ENCODE peak calls at places on chromosomes 12 and 14, in eight cellular contexts. W is NCI-H1092; K is CD8-positive, alpha-beta T cell; Q is amniotic epithelial cell; J is activated CD4-positive, alpha-beta T cell treated with anti-CD3 and anti-CD28 coated beads for 1 hour; U is lung; Y is naive thymus-derived CD4-positive, alpha-beta T cell; M is mesothelial cell of epicardium. S is an unnamed sample.

GRCh38 chr12:18811268-18811667 is 73.3 kb downstream of the CAPZA3 start:
- DNase-seq in J (no peak), Q (peak), Y (no peak), W (no peak), M (no peak), U (no peak), K (no peak), S (no peak)

GRCh38 chr12:13362260-13362841 is 165.8 kb downstream of the EMP1 start:
- DNase-seq in J (no peak), W (peak), K (peak), U (peak), M (no peak), Q (peak), Y (no peak), S (peak)

GRCh38 chr12:44381341-44381740 is 494.8 kb downstream of the NELL2 start:
- DNase-seq in M (no peak), K (no peak), J (no peak), U (no peak), W (no peak), Y (no peak), Q (no peak), S (no peak)

GRCh38 chr12:53100466-53101151 is 2.7 kb upstream of the SOAT2 start:
- DNase-seq in Y (no peak), M (no peak), K (no peak), U (no peak), Q (no peak), W (no peak), J (no peak), S (no peak)

GRCh38 chr12:18906354-18906753 is 168.4 kb downstream of the CAPZA3 start:
- DNase-seq in J (no peak), W (no peak), Q (no peak), Y (no peak), U (no peak), M (no peak), K (no peak), S (no peak)

GRCh38 chr12:54033106-54033979 is 493 bp downstream of the HOXC5 start:
- DNase-seq in Y (no peak), M (no peak), K (no peak), U (no peak), J (no peak), W (peak), Q (peak), S (no peak)

GRCh38 chr12:125120566-125120965 is 55.3 kb downstream of the AACS start:
- DNase-seq in U (no peak), K (no peak), W (no peak), M (no peak), Q (no peak), J (no peak), Y (no peak), S (no peak)

GRCh38 chr12:111322336-111323250 is 46.3 kb downstream of the PHETA1 start:
- DNase-seq in J (no peak), Q (no peak), Y (no peak), U (no peak), M (no peak), K (no peak), W (no peak), S (no peak)

GRCh38 chr14:56137842-56138241 is 19.6 kb downstream of the PELI2 start:
- DNase-seq in W (no peak), Y (no peak), Q (no peak), U (no peak), M (no peak), J (no peak), K (no peak), S (no peak)

GRCh38 chr14:24195186-24196070 is at the start of gene TM9SF1:
- DNase-seq in K (peak), J (peak), Q (peak), Y (peak), M (peak), W (peak), U (peak), S (peak)

GRCh38 chr12:116861331-116861730 is 19.9 kb downstream of the HRK start:
- DNase-seq in U (no peak), Y (no peak), W (no peak), M (no peak), K (peak), J (no peak), Q (peak), S (peak)

GRCh38 chr12:45329702-45330101 is 113.8 kb downstream of the ANO6 start:
- DNase-seq in M (no peak), J (no peak), W (no peak), Q (no peak), Y (no peak), K (no peak), U (no peak), S (no peak)

GRCh38 chr14:84234281-84234680 is 1295.7 kb upstream of the FLRT2 start:
- DNase-seq in M (no peak), W (no peak), Y (no peak), J (no peak), K (no peak), U (no peak), Q (peak), S (no peak)

GRCh38 chr12:100356646-100357223 is at the start of gene SLC17A8:
- DNase-seq in J (no peak), M (no peak), Y (no peak), Q (no peak), U (no peak), W (peak), K (no peak), S (no peak)

GRCh38 chr12:6367065-6367968 is 8.0 kb downstream of the SCNN1A start:
- DNase-seq in Y (peak), M (no peak), Q (peak), K (peak), W (no peak), J (no peak), U (no peak), S (peak)

GRCh38 chr12:115222220-115222619 is 538.2 kb upstream of the TBX3 start:
- DNase-seq in J (no peak), Y (no peak), Q (no peak), K (no peak), W (no peak), M (no peak), U (no peak), S (no peak)

GRCh38 chr14:67241416-67242362 is at the start of gene PALS1:
- DNase-seq in Q (peak), W (peak), U (peak), M (no peak), K (no peak), J (no peak), Y (peak), S (no peak)

GRCh38 chr14:67674139-67674479 is 323 bp downstream of the VTI1B start:
- DNase-seq in K (peak), Q (no peak), J (peak), W (peak), M (peak), U (peak), Y (no peak), S (peak)

GRCh38 chr14:22737052-22737451 is 29.4 kb upstream of the OXA1L start:
- DNase-seq in Q (no peak), J (no peak), K (no peak), M (no peak), W (no peak), Y (no peak), U (no peak), S (no peak)

GRCh38 chr14:60490270-60490669 is 4.4 kb upstream of the C14orf39 start:
- DNase-seq in W (no peak), K (no peak), Y (no peak), Q (no peak), J (no peak), U (no peak), M (no peak), S (no peak)

GRCh38 chr12:2057041-2057792 is 4.4 kb downstream of the CACNA1C start:
- DNase-seq in U (no peak), W (peak), M (peak), Y (no peak), J (no peak), K (peak), Q (peak), S (peak)

GRCh38 chr12:1838223-1838993 is 18.0 kb downstream of the LRTM2 start:
- DNase-seq in J (no peak), M (no peak), Q (no peak), U (no peak), Y (no peak), K (no peak), W (peak), S (no peak)

GRCh38 chr12:52202361-52203078 is 10.7 kb upstream of the KRT80 start:
- DNase-seq in Y (no peak), U (no peak), M (no peak), Q (no peak), K (no peak), W (peak), J (no peak), S (peak)

GRCh38 chr12:124188561-124189405 is 106.1 kb upstream of the RFLNA start:
- DNase-seq in Y (no peak), U (no peak), Q (peak), K (no peak), J (no peak), M (no peak), W (peak), S (no peak)

GRCh38 chr12:13835657-13836056 is 145.7 kb downstream of the GRIN2B start:
- DNase-seq in W (no peak), Y (no peak), K (no peak), M (no peak), U (no peak), Q (no peak), J (no peak), S (no peak)

GRCh38 chr12:27619308-27619707 is 76.9 kb upstream of the REP15 start:
- DNase-seq in J (no peak), M (no peak), Y (no peak), Q (peak), W (no peak), K (no peak), U (no peak), S (no peak)

GRCh38 chr12:26203167-26203566 is 7.8 kb downstream of the SSPN start:
- DNase-seq in Q (no peak), U (no peak), K (no peak), Y (no peak), W (no peak), J (no peak), M (no peak), S (no peak)

GRCh38 chr14:100610511-100611217 is 23.4 kb upstream of the BEGAIN start:
- DNase-seq in K (no peak), Q (peak), Y (no peak), U (no peak), M (no peak), J (no peak), W (no peak), S (no peak)

GRCh38 chr12:54357802-54358619 is 6.3 kb downstream of the GPR84 start:
- DNase-seq in Q (no peak), W (peak), M (no peak), J (no peak), Y (peak), K (peak), U (no peak), S (no peak)

GRCh38 chr14:72810201-72810600 is 83.7 kb downstream of the DPF3 start:
- DNase-seq in K (peak), M (no peak), J (no peak), Y (no peak), U (no peak), W (no peak), Q (no peak), S (no peak)

GRCh38 chr14:49961270-49962222 is 68.7 kb downstream of the ARF6 start:
- DNase-seq in K (no peak), M (no peak), J (no peak), Y (no peak), Q (peak), W (no peak), U (no peak), S (no peak)

GRCh38 chr14:49997991-49998390 is 105.1 kb downstream of the ARF6 start:
- DNase-seq in M (no peak), W (no peak), J (no peak), Y (no peak), Q (no peak), U (no peak), K (no peak), S (no peak)

GRCh38 chr12:76341436-76342030 is 6.7 kb downstream of the BBS10 start:
- DNase-seq in W (no peak), J (no peak), M (no peak), U (no peak), Y (no peak), K (no peak), Q (peak), S (no peak)